ENCODE peak calls at places on chromosomes 2 and 18, in six cellular contexts. W is mammary epithelial cell, B is IMR-90, N is transverse colon, Q is testis, C is GM23338. H is an unnamed sample. For H3K36me3, the result is how much of the 10 kb centered on the place peaks cover.

GRCh38 chr2:85194780-85195480 is 61.7 kb downstream of the TCF7L1 start:
- DNase-seq in W (no peak), C (no peak), Q (no peak), B (no peak), N (no peak), H (no peak)

GRCh38 chr18:2143666-2144065 is 427.6 kb downstream of the METTL4 start:
- DNase-seq in N (no peak), W (no peak), B (no peak), Q (no peak), C (no peak), H (no peak)

GRCh38 chr2:158034198-158034831 is 67.4 kb upstream of the UPP2 start:
- DNase-seq in Q (peak), W (peak), N (peak), B (peak), C (peak), H (peak)

GRCh38 chr18:22559414-22560282 is 141.9 kb upstream of the CTAGE1 start:
- DNase-seq in N (peak), C (peak), B (peak), W (peak), Q (peak), H (peak)

GRCh38 chr2:231361701-231362588 is 33.6 kb upstream of the B3GNT7 start:
- DNase-seq in Q (no peak), N (peak), W (no peak), C (no peak), B (no peak), H (no peak)

GRCh38 chr2:202102425-202103005 is 29.5 kb downstream of the KIAA2012 start:
- DNase-seq in C (no peak), N (no peak), B (no peak), W (no peak), Q (no peak), H (peak)

GRCh38 chr2:108910541-108911396 is 78.3 kb downstream of the EDAR start:
- DNase-seq in N (no peak), B (no peak), C (no peak), W (no peak), Q (peak), H (no peak)

GRCh38 chr2:120589782-120590608 is 145.7 kb upstream of the GLI2 start:
- DNase-seq in B (peak), C (no peak), W (peak), Q (no peak), N (no peak), H (no peak)

GRCh38 chr18:40875101-40875500 is 1079.9 kb upstream of the PIK3C3 start:
- DNase-seq in N (no peak), B (no peak), C (no peak), W (no peak), Q (no peak), H (no peak)

GRCh38 chr2:19272039-19272438 is 86.4 kb downstream of the OSR1 start:
- DNase-seq in B (no peak), C (no peak), W (no peak), Q (no peak), N (no peak), H (no peak)

GRCh38 chr2:57881998-57882884 is 164.4 kb upstream of the VRK2 start:
- DNase-seq in B (peak), C (no peak), N (peak), W (peak), Q (no peak), H (no peak)

GRCh38 chr2:191499874-191500565 is 177.9 kb upstream of the NABP1 start:
- DNase-seq in W (no peak), C (no peak), B (peak), Q (no peak), N (no peak), H (no peak)

GRCh38 chr2:20226152-20226545 is 1.2 kb upstream of the SDC1 start:
- DNase-seq in N (no peak), Q (no peak), W (no peak), C (no peak), B (no peak), H (peak)

GRCh38 chr18:11909597-11910026 is 1.5 kb upstream of the MPPE1 start:
- DNase-seq in Q (no peak), B (peak), C (no peak), W (peak), N (no peak), H (no peak)

GRCh38 chr18:76544511-76545350 is 49.7 kb upstream of the ZNF516 start:
- DNase-seq in C (no peak), W (no peak), B (no peak), Q (no peak), N (no peak), H (no peak)

GRCh38 chr2:38407111-38407682 is 30.1 kb upstream of the ATL2 start:
- DNase-seq in C (no peak), B (no peak), W (peak), Q (peak), N (no peak), H (no peak)

GRCh38 chr2:30255466-30256408 is 24.4 kb downstream of the LBH start:
- DNase-seq in N (no peak), B (no peak), Q (no peak), W (no peak), C (no peak), H (peak)

GRCh38 chr2:46298522-46299351 is 1.5 kb downstream of the EPAS1 start:
- DNase-seq in Q (peak), B (peak), C (peak), N (peak), W (peak), H (peak)

GRCh38 chr18:45556217-45556616 is 59.1 kb upstream of the SLC14A2 start:
- DNase-seq in N (no peak), W (no peak), Q (no peak), C (no peak), B (no peak), H (no peak)

GRCh38 chr2:205629021-205629817 is 53.1 kb upstream of the NRP2 start:
- DNase-seq in C (no peak), N (no peak), Q (no peak), W (no peak), B (no peak), H (peak)

GRCh38 chr2:20992201-20992711 is 51.6 kb downstream of the APOB start:
- DNase-seq in N (peak), C (peak), Q (peak), W (peak), B (peak), H (no peak)

GRCh38 chr2:41908349-41908748 is 139.5 kb upstream of the PKDCC start:
- DNase-seq in N (no peak), Q (no peak), C (no peak), W (no peak), B (no peak), H (no peak)

GRCh38 chr2:66434679-66435548 is at the start of gene MEIS1:
- DNase-seq in Q (peak), C (peak), N (peak), B (peak), W (peak), H (peak)

GRCh38 chr2:169119117-169119770 is 49.9 kb downstream of the DHRS9 start:
- DNase-seq in W (peak), B (no peak), C (no peak), Q (peak), N (no peak), H (no peak)

GRCh38 chr2:119638246-119638645 is 40.8 kb upstream of the TMEM177 start:
- DNase-seq in C (no peak), N (no peak), W (no peak), Q (no peak), B (no peak), H (no peak)

GRCh38 chr2:169452080-169452479 is 27.2 kb upstream of the BBS5 start:
- DNase-seq in W (peak), C (peak), N (no peak), Q (no peak), B (peak), H (peak)

GRCh38 chr2:160367887-160368286 is 125.7 kb downstream of the RBMS1 start:
- DNase-seq in B (peak), Q (no peak), C (peak), N (peak), W (peak), H (no peak)

GRCh38 chr18:31772699-31773098 is 12.0 kb upstream of the SLC25A52 start:
- DNase-seq in C (no peak), W (no peak), Q (no peak), N (no peak), B (no peak), H (no peak)

GRCh38 chr18:41594582-41594981 is 360.5 kb upstream of the PIK3C3 start:
- DNase-seq in B (no peak), Q (no peak), N (no peak), W (no peak), C (no peak), H (no peak)

GRCh38 chr2:238945433-238946150 is 97.7 kb downstream of the TWIST2 start:
- DNase-seq in N (peak), W (no peak), Q (peak), C (peak), B (peak), H (no peak)

GRCh38 chr18:37421349-37422080 is 144.1 kb downstream of the CELF4 start:
- DNase-seq in W (no peak), Q (no peak), N (no peak), C (no peak), B (no peak), H (no peak)

GRCh38 chr18:37422116-37422515 is 143.5 kb downstream of the CELF4 start:
- DNase-seq in C (no peak), N (no peak), Q (no peak), W (no peak), B (no peak), H (no peak)

GRCh38 chr18:37420315-37420880 is 145.2 kb downstream of the CELF4 start:
- DNase-seq in N (no peak), Q (no peak), W (peak), B (no peak), C (no peak), H (no peak)

GRCh38 chr18:37419866-37420265 is 145.7 kb downstream of the CELF4 start:
- DNase-seq in Q (no peak), N (no peak), C (no peak), W (no peak), B (no peak), H (no peak)

DNA sequence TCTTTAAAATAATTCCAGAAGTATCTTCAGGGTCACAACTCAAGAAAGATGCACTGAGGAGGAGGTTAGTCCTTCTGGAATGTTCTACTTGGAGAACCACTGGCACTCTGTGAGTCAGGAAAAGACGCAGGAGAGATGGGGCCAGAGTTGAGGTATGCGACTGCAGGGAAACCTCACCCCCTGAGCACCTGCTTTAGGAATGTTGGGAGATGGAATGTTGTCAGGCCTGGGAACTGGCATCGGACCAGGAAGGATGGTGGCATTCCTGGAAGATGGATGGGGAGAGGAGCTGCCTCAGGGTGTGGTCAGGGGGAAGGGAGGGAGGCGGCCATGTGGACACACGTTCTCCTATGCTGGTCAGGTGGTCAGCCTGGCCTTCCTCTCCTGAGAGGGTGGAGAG is 146.3 kb downstream of the CELF4 start:
- DNase-seq in B (peak), Q (no peak), C (peak), W (peak), N (no peak), H (no peak)
- H3K36me3 ChIP-seq in B (under half), Q (under half), C (under half), W (under half), N (under half), H (under half)

DNA sequence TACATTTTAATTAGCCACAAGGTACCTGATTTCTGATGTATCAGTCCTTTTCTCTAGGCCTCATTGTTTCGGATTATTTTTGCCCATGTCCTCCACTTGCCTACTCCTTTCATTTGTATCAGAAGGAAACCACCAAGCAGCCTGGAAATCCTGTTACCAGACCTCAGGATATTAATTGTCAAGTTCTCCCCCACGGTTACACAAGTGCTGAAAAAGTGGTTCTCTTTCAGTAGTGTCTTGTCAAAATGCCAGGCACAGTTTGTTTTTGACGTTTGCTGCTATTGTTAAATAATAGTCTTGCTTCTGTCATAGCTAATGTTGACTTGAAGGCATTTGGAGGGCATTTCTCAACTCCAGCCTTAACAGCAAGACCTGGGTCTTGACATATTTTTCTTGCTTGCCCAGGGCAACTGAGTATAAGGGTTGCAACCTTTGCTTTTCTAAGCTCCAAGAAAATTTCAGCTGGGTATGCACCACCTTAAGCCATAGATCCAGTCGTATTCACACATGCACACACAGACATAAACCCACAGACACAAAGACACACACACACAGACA is 31.0 kb downstream of the INSIG2 start:
- DNase-seq in W (no peak), C (no peak), N (no peak), Q (no peak), B (no peak), H (no peak)
- H3K27ac ChIP-seq in W (no peak), C (no peak), N (no peak), Q (no peak), B (no peak), H (no peak)

GRCh38 chr18:9946831-9947230 is 33.0 kb downstream of the VAPA start:
- DNase-seq in B (peak), Q (no peak), N (no peak), W (peak), C (no peak), H (no peak)
- H3K36me3 ChIP-seq in B (under half), Q (under half), N (under half), W (under half), C (under half), H (under half)

GRCh38 chr18:50797147-50797546 is 22.7 kb downstream of the MRO start:
- DNase-seq in W (no peak), C (no peak), N (no peak), B (no peak), Q (peak), H (no peak)
- H3K27ac ChIP-seq in W (no peak), C (no peak), N (no peak), B (no peak), Q (no peak), H (no peak)

H was measured in WERI-Rb-1.